ENCODE peak calls at places on chromosomes 1 and 21, in ten cellular contexts. E is testis; U is CD8-positive, alpha-beta T cell; Z is fibroblast of lung; M is fibroblast of pulmonary artery; S is B cell; J is right lobe of liver; N is fibroblast of the aortic adventitia; O is natural killer cell; D is endothelial cell. R is an unnamed sample.

GRCh38 chr1:172818841-172819527 is 160.1 kb downstream of the FASLG start:
- DNase-seq in D (no peak), Z (peak), U (no peak), S (peak), J (no peak), N (peak), M (no peak), E (no peak), O (peak), R (no peak)

GRCh38 chr1:227934476-227935313 is 13.0 kb downstream of the WNT9A start:
- DNase-seq in D (no peak), M (peak), N (peak), Z (peak), O (peak), S (no peak), E (no peak), J (peak), U (peak), R (no peak)

GRCh38 chr1:38559180-38559874 is 300.2 kb downstream of the RRAGC start:
- DNase-seq in O (peak), S (peak), N (no peak), Z (no peak), U (peak), J (no peak), E (peak), M (no peak), D (no peak), R (no peak)

GRCh38 chr1:62271932-62272728 is 47.1 kb downstream of the KANK4 start:
- DNase-seq in D (peak), N (no peak), E (no peak), J (no peak), U (peak), S (peak), M (no peak), O (no peak), Z (no peak), R (no peak)

GRCh38 chr1:18182518-18183160 is 75.0 kb downstream of the IGSF21 start:
- DNase-seq in N (no peak), J (no peak), D (peak), M (no peak), O (no peak), U (no peak), Z (no peak), S (no peak), E (no peak), R (no peak)

GRCh38 chr1:62823556-62823955 is 39.6 kb downstream of the ATG4C start:
- DNase-seq in E (no peak), D (no peak), Z (peak), J (no peak), U (no peak), M (no peak), N (peak), S (no peak), O (no peak), R (no peak)

GRCh38 chr1:183989078-183989577 is 48.4 kb downstream of the COLGALT2 start:
- DNase-seq in O (no peak), M (peak), E (peak), J (no peak), U (no peak), N (peak), Z (peak), D (no peak), S (no peak), R (no peak)

GRCh38 chr1:9294440-9294773 is 1.7 kb downstream of the SPSB1 start:
- DNase-seq in U (no peak), N (peak), E (no peak), S (no peak), D (no peak), O (no peak), Z (peak), M (peak), J (no peak), R (no peak)

GRCh38 chr1:97943354-97943753 is 22.5 kb upstream of the DPYD start:
- DNase-seq in S (no peak), O (no peak), M (peak), N (peak), Z (peak), J (no peak), D (no peak), E (no peak), U (no peak), R (no peak)

GRCh38 chr1:223652436-223652901 is 13.0 kb downstream of the CAPN8 start:
- DNase-seq in S (no peak), M (no peak), N (no peak), Z (peak), O (no peak), J (no peak), D (no peak), E (peak), U (no peak), R (no peak)

GRCh38 chr1:92599184-92599583 is 112.5 kb upstream of the GFI1 start:
- DNase-seq in J (no peak), U (no peak), E (no peak), Z (peak), N (peak), O (no peak), D (no peak), M (peak), S (no peak), R (no peak)

GRCh38 chr1:236044346-236044745 is 20.5 kb downstream of the NID1 start:
- DNase-seq in U (no peak), J (no peak), S (no peak), E (no peak), N (no peak), Z (no peak), M (no peak), D (no peak), O (no peak), R (no peak)

GRCh38 chr1:214957330-214958137 is 125.0 kb upstream of the KCNK2 start:
- DNase-seq in N (peak), O (no peak), U (no peak), Z (peak), D (no peak), J (no peak), E (no peak), M (peak), S (no peak), R (no peak)

GRCh38 chr1:208919371-208919770 is 664.1 kb upstream of the CAMK1G start:
- DNase-seq in O (no peak), M (peak), S (no peak), D (no peak), J (no peak), U (no peak), N (peak), E (no peak), Z (peak), R (no peak)

GRCh38 chr1:209655832-209656231 is 3.6 kb upstream of the LAMB3 start:
- DNase-seq in E (no peak), S (no peak), Z (no peak), M (no peak), D (no peak), N (no peak), J (no peak), U (no peak), O (no peak), R (no peak)

GRCh38 chr1:150960646-150961045 is 14.0 kb downstream of the CERS2 start:
- DNase-seq in U (no peak), Z (no peak), E (no peak), M (no peak), J (no peak), S (no peak), O (no peak), D (no peak), N (no peak), R (no peak)

GRCh38 chr1:222897527-222898190 is 82.8 kb downstream of the DISP1 start:
- DNase-seq in M (peak), O (no peak), J (no peak), D (no peak), N (peak), Z (peak), U (no peak), S (no peak), E (no peak), R (no peak)

GRCh38 chr1:201906336-201906735 is 17.6 kb downstream of the SHISA4 start:
- DNase-seq in N (no peak), S (no peak), J (no peak), Z (no peak), O (no peak), U (no peak), E (no peak), M (no peak), D (no peak), R (no peak)

GRCh38 chr1:91428182-91428798 is 23.7 kb upstream of the HFM1 start:
- DNase-seq in Z (no peak), O (no peak), E (no peak), J (no peak), D (no peak), M (peak), S (no peak), N (no peak), U (no peak), R (no peak)

GRCh38 chr1:101474039-101474665 is 237.3 kb downstream of the S1PR1 start:
- DNase-seq in N (no peak), D (peak), U (no peak), J (no peak), O (no peak), M (no peak), S (no peak), E (peak), Z (no peak), R (no peak)
- TF ChIP-seq CTCF in N (peak), D (peak), U (no peak), J (no peak), O (peak), M (peak), S (peak), E (no peak), Z (peak), R (peak)

GRCh38 chr1:5125208-5125607 is 470.8 kb downstream of the AJAP1 start:
- DNase-seq in N (no peak), U (no peak), D (no peak), O (no peak), J (no peak), S (no peak), E (no peak), Z (no peak), M (no peak), R (no peak)

GRCh38 chr1:5120559-5120958 is 466.1 kb downstream of the AJAP1 start:
- DNase-seq in E (no peak), S (no peak), D (no peak), U (no peak), O (no peak), M (no peak), Z (no peak), J (no peak), N (no peak), R (no peak)

DNA sequence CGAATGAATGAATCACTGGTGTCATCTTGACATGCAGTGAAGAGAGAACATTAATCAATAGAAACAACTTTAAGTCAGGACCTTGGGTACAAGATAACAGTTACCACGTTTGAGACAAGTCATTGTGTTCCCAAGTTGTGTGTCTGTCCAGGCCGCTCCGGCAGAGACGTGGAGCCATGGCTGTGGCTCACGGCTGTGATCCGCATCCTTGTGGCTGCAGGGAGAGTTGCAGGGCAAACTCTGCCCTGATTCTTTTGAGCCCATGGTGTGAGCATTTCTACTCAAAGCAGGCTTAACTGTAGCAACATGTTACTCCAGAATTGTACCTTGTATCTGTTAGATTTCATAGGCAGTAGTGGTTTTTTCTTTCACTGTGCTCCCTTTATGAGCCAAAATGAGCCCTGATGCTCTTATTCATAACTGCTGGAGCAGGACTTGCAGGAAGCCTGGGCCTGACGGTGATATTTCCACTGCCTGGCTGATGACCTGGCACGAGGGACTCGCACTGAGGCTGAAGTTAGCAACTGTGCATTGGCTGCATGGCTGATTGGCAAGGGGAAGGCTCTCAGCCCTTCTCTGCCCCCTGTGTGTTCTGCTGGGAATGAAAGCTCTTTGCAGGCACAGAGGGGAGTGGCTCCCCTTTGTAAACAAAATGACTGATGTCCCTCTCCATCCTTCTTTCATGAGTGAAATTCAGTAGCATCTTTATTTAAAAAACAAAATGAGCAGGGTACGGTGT is 465.3 kb downstream of the AJAP1 start:
- DNase-seq in M (no peak), U (no peak), Z (no peak), E (peak), J (no peak), S (no peak), D (peak), O (no peak), N (no peak), R (no peak)
- TF ChIP-seq CTCF in M (no peak), U (no peak), Z (no peak), E (no peak), J (no peak), S (no peak), D (peak), O (no peak), N (no peak), R (peak)

GRCh38 chr1:46749921-46750404 is 31.0 kb upstream of the EFCAB14 start:
- DNase-seq in O (no peak), J (no peak), M (peak), D (no peak), E (no peak), S (no peak), Z (no peak), U (no peak), N (peak), R (no peak)
- TF ChIP-seq CTCF in O (no peak), J (no peak), M (no peak), D (no peak), E (no peak), S (no peak), Z (no peak), U (no peak), N (no peak), R (no peak)

GRCh38 chr1:2046225-2046917 is 3.8 kb upstream of the PRKCZ start:
- DNase-seq in M (peak), J (peak), S (peak), Z (peak), E (peak), O (no peak), D (peak), U (no peak), N (no peak), R (no peak)
- TF ChIP-seq CTCF in M (peak), J (peak), S (peak), Z (peak), E (peak), O (no peak), D (peak), U (no peak), N (peak), R (peak)

DNA sequence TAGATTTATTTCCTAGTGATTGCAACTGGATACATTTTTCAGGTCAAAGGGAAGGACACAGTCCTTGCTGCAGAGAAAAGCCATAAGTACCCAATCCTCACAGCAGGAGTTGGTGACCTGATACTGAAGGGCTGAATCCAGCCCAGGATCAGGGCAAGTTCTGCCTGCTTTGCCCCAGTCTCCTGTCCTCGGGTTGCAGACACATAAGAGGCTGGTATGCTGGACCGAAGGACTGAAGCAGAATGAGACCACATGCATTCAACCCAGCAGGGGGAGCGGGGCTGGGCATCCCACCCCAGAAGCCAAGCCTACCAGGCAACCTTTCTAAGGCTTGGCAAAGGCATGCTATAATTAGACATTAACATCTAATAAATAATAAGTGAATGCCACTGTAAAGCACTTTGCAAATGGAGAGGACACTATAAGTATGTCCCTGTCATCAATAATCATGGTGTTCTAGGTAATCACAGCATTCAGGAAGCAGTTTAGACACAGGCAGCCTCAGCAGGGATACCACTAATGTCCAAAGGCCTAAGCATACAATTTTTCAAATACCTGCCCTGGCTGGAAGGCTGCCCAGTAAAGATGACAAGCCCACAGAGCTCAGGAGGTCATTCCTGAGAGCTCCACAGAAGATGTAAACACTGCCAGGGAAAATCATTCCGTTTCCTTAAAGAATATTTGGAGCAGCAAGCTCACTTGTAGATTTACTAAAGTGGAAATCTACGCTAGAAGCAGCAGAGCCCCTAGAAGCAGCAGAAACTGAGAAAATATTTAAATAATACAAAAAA is 47.6 kb downstream of the KRTAP19-8 start:
- DNase-seq in J (no peak), S (no peak), U (no peak), M (no peak), D (no peak), E (no peak), N (no peak), O (no peak), Z (no peak), R (no peak)
- TF ChIP-seq CTCF in J (no peak), S (no peak), U (no peak), M (no peak), D (no peak), E (no peak), N (no peak), O (no peak), Z (no peak), R (no peak)

GRCh38 chr1:8239039-8239305 is 78.9 kb upstream of the SLC45A1 start:
- DNase-seq in M (peak), S (no peak), D (no peak), U (no peak), N (peak), Z (peak), E (no peak), J (peak), O (no peak), R (no peak)
- TF ChIP-seq CTCF in M (peak), S (no peak), D (no peak), U (no peak), N (peak), Z (peak), E (no peak), J (no peak), O (no peak), R (peak)

GRCh38 chr1:216665891-216666290 is 57.3 kb downstream of the ESRRG start:
- DNase-seq in D (no peak), J (no peak), M (no peak), S (no peak), U (no peak), N (no peak), E (no peak), Z (no peak), O (no peak), R (no peak)

GRCh38 chr1:216666431-216666830 is 56.8 kb downstream of the ESRRG start:
- DNase-seq in E (no peak), J (no peak), N (no peak), M (no peak), O (no peak), D (no peak), Z (no peak), S (no peak), U (no peak), R (no peak)

GRCh38 chr1:216665381-216665780 is 57.8 kb downstream of the ESRRG start:
- DNase-seq in J (no peak), D (no peak), E (no peak), Z (no peak), N (no peak), U (no peak), M (peak), O (no peak), S (no peak), R (no peak)

GRCh38 chr1:216670118-216670870 is 52.9 kb downstream of the ESRRG start:
- DNase-seq in U (no peak), O (no peak), N (no peak), Z (peak), J (no peak), M (peak), D (no peak), S (no peak), E (no peak), R (no peak)
- TF ChIP-seq CTCF in U (no peak), O (no peak), N (no peak), Z (no peak), J (no peak), M (no peak), D (no peak), S (no peak), E (no peak), R (no peak)

GRCh38 chr1:114428083-114428754 is 82.8 kb downstream of the TRIM33 start:
- DNase-seq in U (no peak), S (no peak), D (no peak), J (no peak), E (no peak), O (no peak), M (peak), Z (no peak), N (peak), R (no peak)
- TF ChIP-seq CTCF in U (peak), S (peak), D (peak), J (peak), E (no peak), O (peak), M (peak), Z (peak), N (peak), R (peak)